ENCODE peak calls at places on chromosome 6, in five cellular contexts. N is AG04450, D is brain microvascular endothelial cell, T is fibroblast of lung, I is sigmoid colon. A is an unnamed sample.

GRCh38 chr6:21355638-21356037 is 237.9 kb upstream of the SOX4 start:
- DNase-seq in D (no peak), T (no peak), N (no peak), I (no peak), A (no peak)

GRCh38 chr6:158793432-158793831 is 25.7 kb downstream of the EZR start:
- DNase-seq in D (peak), I (no peak), T (peak), N (no peak), A (peak)

GRCh38 chr6:50720623-50721022 is 7.3 kb downstream of the TFAP2D start:
- DNase-seq in T (no peak), D (peak), N (no peak), I (no peak), A (no peak)

GRCh38 chr6:111628117-111628866 is 22.6 kb upstream of the TRAF3IP2 start:
- DNase-seq in D (no peak), T (no peak), N (no peak), I (no peak), A (no peak)

GRCh38 chr6:116386581-116387299 is 16.0 kb downstream of the DSE start:
- DNase-seq in I (no peak), N (no peak), D (peak), T (peak), A (no peak)

GRCh38 chr6:148379481-148379880 is 36.8 kb downstream of the SASH1 start:
- DNase-seq in T (no peak), D (no peak), N (no peak), I (no peak), A (no peak)

GRCh38 chr6:157464653-157465535 is 83.9 kb downstream of the ZDHHC14 start:
- DNase-seq in I (no peak), N (no peak), T (no peak), D (no peak), A (no peak)

GRCh38 chr6:118748311-118749062 is 97.1 kb upstream of the CEP85L start:
- DNase-seq in I (no peak), D (no peak), N (no peak), T (peak), A (peak)

GRCh38 chr6:145688493-145688905 is 46.8 kb downstream of the EPM2A start:
- DNase-seq in I (no peak), D (no peak), T (peak), N (peak), A (no peak)

GRCh38 chr6:167795321-167795811 is 31.3 kb upstream of the AFDN start:
- DNase-seq in N (no peak), I (no peak), D (no peak), T (no peak), A (no peak)

GRCh38 chr6:41352907-41353306 is 17.5 kb downstream of the NCR2 start:
- DNase-seq in I (peak), D (no peak), N (no peak), T (no peak), A (no peak)

GRCh38 chr6:3456794-3457709 is at the start of gene SLC22A23:
- DNase-seq in D (no peak), I (peak), T (peak), N (no peak), A (no peak)

GRCh38 chr6:151384151-151384550 is 7.2 kb downstream of the ZBTB2 start:
- DNase-seq in I (no peak), D (no peak), T (no peak), N (no peak), A (no peak)

GRCh38 chr6:47740714-47741113 is 41.1 kb upstream of the OPN5 start:
- DNase-seq in T (no peak), I (no peak), D (no peak), N (no peak), A (no peak)

GRCh38 chr6:26380256-26380655 is 2.7 kb upstream of the BTN2A2 start:
- DNase-seq in T (no peak), D (no peak), I (no peak), N (no peak), A (no peak)

GRCh38 chr6:122752990-122753687 is 26.4 kb upstream of the FABP7 start:
- DNase-seq in D (no peak), N (no peak), I (no peak), T (no peak), A (no peak)

GRCh38 chr6:146620655-146621054 is 21.9 kb downstream of the ADGB start:
- DNase-seq in N (no peak), I (no peak), T (no peak), D (no peak), A (no peak)

GRCh38 chr6:9140181-9140580 is 704.8 kb upstream of the SLC35B3 start:
- DNase-seq in D (no peak), T (peak), N (no peak), I (no peak), A (no peak)

GRCh38 chr6:87155920-87156600 is 695 bp downstream of the ZNF292 start:
- DNase-seq in D (peak), T (peak), I (peak), N (no peak), A (no peak)

GRCh38 chr6:166127624-166128472 is 39.8 kb downstream of the TBXT start:
- DNase-seq in T (no peak), D (no peak), N (no peak), I (no peak), A (no peak)

GRCh38 chr6:41878961-41879405 is 16.2 kb downstream of the USP49 start:
- DNase-seq in N (peak), T (peak), I (no peak), D (peak), A (peak)

DNA sequence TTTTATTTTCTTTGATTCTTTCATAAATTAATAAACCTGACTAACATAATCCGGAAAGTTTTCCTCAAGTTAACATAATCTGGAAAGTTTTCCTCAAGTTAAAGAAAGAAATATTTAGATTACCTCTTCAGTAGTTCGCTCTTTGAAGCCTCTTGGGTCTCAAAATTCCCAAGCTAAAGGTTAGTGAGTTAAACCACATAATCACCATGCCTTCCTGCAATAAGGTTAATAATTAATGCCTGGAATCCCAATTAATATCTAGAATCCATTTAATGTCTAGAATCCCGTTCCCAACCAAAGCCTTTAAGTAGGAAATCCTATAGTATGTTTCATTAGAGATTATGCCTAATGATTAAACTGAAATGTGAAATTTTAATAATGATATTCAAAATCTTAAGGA is 12.9 kb downstream of the DCDC2 start:
- DNase-seq in D (no peak), N (no peak), I (no peak), T (no peak), A (no peak)
- H3K4me3 ChIP-seq in D (no peak), N (no peak), I (no peak), T (no peak), A (no peak)

GRCh38 chr6:56767435-56767834 is 124.7 kb upstream of the DST start:
- DNase-seq in N (no peak), I (no peak), D (no peak), T (no peak), A (no peak)
- H3K4me3 ChIP-seq in N (no peak), I (no peak), D (no peak), T (no peak), A (no peak)

GRCh38 chr6:16305788-16306187 is 67.4 kb downstream of the GMPR start:
- DNase-seq in D (no peak), T (no peak), N (no peak), I (no peak), A (no peak)

GRCh38 chr6:16301511-16301910 is 63.1 kb downstream of the GMPR start:
- DNase-seq in I (no peak), D (no peak), N (no peak), T (no peak), A (no peak)

GRCh38 chr6:16302721-16303552 is 64.5 kb downstream of the GMPR start:
- DNase-seq in T (no peak), D (no peak), N (no peak), I (no peak), A (no peak)

GRCh38 chr6:16306334-16306733 is 67.9 kb downstream of the GMPR start:
- DNase-seq in N (no peak), T (no peak), I (no peak), D (no peak), A (no peak)

GRCh38 chr6:16305246-16305725 is 66.9 kb downstream of the GMPR start:
- DNase-seq in N (no peak), I (no peak), T (no peak), D (no peak), A (no peak)
- H3K4me3 ChIP-seq in N (no peak), I (no peak), T (no peak), D (no peak), A (no peak)

GRCh38 chr6:84768442-84769174 is 4.2 kb upstream of the TBX18 start:
- DNase-seq in N (no peak), T (no peak), I (no peak), D (peak), A (no peak)
- H3K4me3 ChIP-seq in N (no peak), T (no peak), I (no peak), D (peak), A (peak)

GRCh38 chr6:46010771-46011170 is 4.9 kb downstream of the CLIC5 start:
- DNase-seq in N (no peak), I (no peak), T (no peak), D (no peak), A (no peak)

GRCh38 chr6:46013639-46014038 is 2.0 kb downstream of the CLIC5 start:
- DNase-seq in D (no peak), T (no peak), N (no peak), I (no peak), A (no peak)

GRCh38 chr6:46011241-46012085 is 4.2 kb downstream of the CLIC5 start:
- DNase-seq in D (peak), T (no peak), I (no peak), N (no peak), A (no peak)

GRCh38 chr6:46014054-46014453 is 1.6 kb downstream of the CLIC5 start:
- DNase-seq in I (no peak), T (no peak), D (no peak), N (no peak), A (no peak)

GRCh38 chr6:46010270-46010669 is 5.4 kb downstream of the CLIC5 start:
- DNase-seq in D (no peak), I (no peak), N (no peak), T (no peak), A (no peak)
- H3K4me3 ChIP-seq in D (no peak), I (no peak), N (no peak), T (no peak), A (no peak)

DNA sequence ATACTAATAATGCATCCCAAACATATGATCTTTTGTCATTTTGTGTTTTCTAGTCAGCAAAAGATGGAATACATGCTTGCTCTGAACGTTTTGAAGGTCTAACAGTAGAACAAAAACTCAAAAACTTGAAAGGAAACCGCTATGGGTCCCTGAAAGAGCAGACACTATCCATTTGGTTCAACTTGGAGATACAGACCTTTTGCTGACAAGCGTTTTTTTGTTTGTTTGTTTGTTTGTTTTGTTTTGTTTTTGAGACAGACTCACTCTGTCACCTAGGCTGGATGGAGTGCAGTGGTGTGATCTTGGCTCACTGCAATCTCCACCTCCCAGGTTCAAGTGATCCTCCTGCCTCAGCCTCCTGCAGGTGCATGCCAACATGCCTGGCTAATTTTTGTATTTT is 644.3 kb upstream of the PTCHD4 start:
- DNase-seq in N (no peak), T (no peak), I (no peak), D (no peak), A (no peak)
- H3K4me3 ChIP-seq in N (no peak), T (no peak), I (no peak), D (no peak), A (no peak)

GRCh38 chr6:137870744-137871247 is 3.7 kb downstream of the TNFAIP3 start:
- DNase-seq in T (no peak), D (no peak), N (no peak), I (no peak), A (no peak)
- H3K4me3 ChIP-seq in T (peak), D (no peak), N (peak), I (peak), A (no peak)

GRCh38 chr6:48957781-48958180 is 505.3 kb downstream of the MMUT start:
- DNase-seq in T (no peak), D (peak), N (no peak), I (no peak), A (no peak)

GRCh38 chr6:48962041-48962440 is 501.0 kb downstream of the MMUT start:
- DNase-seq in D (no peak), T (no peak), N (no peak), I (no peak), A (no peak)

GRCh38 chr6:48959401-48960060 is 503.5 kb downstream of the MMUT start:
- DNase-seq in N (no peak), T (no peak), D (no peak), I (no peak), A (no peak)
- H3K4me3 ChIP-seq in N (no peak), T (no peak), D (no peak), I (no peak), A (no peak)

GRCh38 chr6:136225496-136225895 is 24.6 kb downstream of the MTFR2 start:
- DNase-seq in I (no peak), D (no peak), T (peak), N (no peak), A (no peak)
- H3K4me3 ChIP-seq in I (no peak), D (no peak), T (no peak), N (no peak), A (no peak)

GRCh38 chr6:169233181-169233580 is 20.5 kb downstream of the THBS2 start:
- DNase-seq in N (no peak), D (no peak), I (no peak), T (no peak), A (no peak)

GRCh38 chr6:169234634-169235033 is 19.0 kb downstream of the THBS2 start:
- DNase-seq in D (no peak), N (no peak), I (peak), T (no peak), A (no peak)

GRCh38 chr6:169235286-169235685 is 18.4 kb downstream of the THBS2 start:
- DNase-seq in I (no peak), D (no peak), T (no peak), N (no peak), A (no peak)

GRCh38 chr6:169232507-169232931 is 21.1 kb downstream of the THBS2 start:
- DNase-seq in T (no peak), D (no peak), I (no peak), N (no peak), A (no peak)

GRCh38 chr6:169233832-169234231 is 19.8 kb downstream of the THBS2 start:
- DNase-seq in I (no peak), N (no peak), D (no peak), T (no peak), A (no peak)
- H3K4me3 ChIP-seq in I (no peak), N (no peak), D (no peak), T (no peak), A (no peak)